ENCODE peak calls at places on chromosomes 6 and 20, in eight cellular contexts. Y, L, F, K, O, G, E and X are unnamed samples.

GRCh38 chr20:41592516-41593192 is 25.5 kb downstream of the CHD6 start:
- DNase-seq in G (no peak), Y (no peak), O (no peak), F (no peak), L (no peak), K (no peak), E (no peak), X (no peak)

GRCh38 chr6:2875840-2876207 is 27.3 kb downstream of the SERPINB9 start:
- DNase-seq in K (peak; percentile 52), F (peak; percentile 41), L (peak; percentile 47), E (peak; percentile 92), Y (peak; percentile 43), O (no peak), G (no peak), X (peak; percentile 67)

GRCh38 chr6:52640170-52640569 is 30.7 kb upstream of the TMEM14A start:
- DNase-seq in F (no peak), G (no peak), E (no peak), K (no peak), O (no peak), Y (no peak), L (no peak), X (no peak)

GRCh38 chr6:99810942-99811633 is 182.9 kb downstream of the MCHR2 start:
- DNase-seq in F (no peak), G (no peak), Y (no peak), L (no peak), O (no peak), K (no peak), E (no peak), X (no peak)

GRCh38 chr6:163001341-163001740 is 273.6 kb downstream of the PACRG start:
- DNase-seq in E (no peak), K (no peak), G (no peak), Y (no peak), L (no peak), F (no peak), O (no peak), X (no peak)

GRCh38 chr6:3749390-3749978 is 2.0 kb downstream of the PXDC1 start:
- DNase-seq in L (no peak), O (no peak), F (peak; percentile 63), K (no peak), E (peak; percentile 79), G (no peak), Y (no peak), X (peak; percentile 76)

GRCh38 chr6:161161889-161162624 is 111.8 kb downstream of the AGPAT4 start:
- DNase-seq in K (no peak), L (no peak), G (no peak), O (no peak), F (no peak), E (peak; percentile 65), Y (no peak), X (no peak)

GRCh38 chr6:149456311-149457021 is 28.3 kb downstream of the ZC3H12D start:
- DNase-seq in G (no peak), K (no peak), O (no peak), E (peak; percentile 80), F (no peak), L (no peak), Y (no peak), X (no peak)

GRCh38 chr20:20213722-20214121 is 154.2 kb upstream of the INSM1 start:
- DNase-seq in E (no peak), Y (no peak), F (no peak), G (no peak), L (no peak), K (no peak), O (no peak), X (no peak)

GRCh38 chr6:84001119-84001518 is 32.5 kb upstream of the MRAP2 start:
- DNase-seq in E (no peak), O (no peak), F (no peak), Y (no peak), G (no peak), L (no peak), K (no peak), X (no peak)

GRCh38 chr20:64102647-64103354 is 4.6 kb downstream of the NPBWR2 start:
- DNase-seq in O (no peak), L (peak; percentile 16), F (no peak), G (peak; percentile 47), Y (no peak), K (no peak), E (peak; percentile 72), X (no peak)

GRCh38 chr6:168128631-168129291 is 49.7 kb upstream of the FRMD1 start:
- DNase-seq in F (no peak), K (no peak), L (no peak), Y (no peak), G (no peak), E (peak; percentile 77), O (no peak), X (peak; percentile 75)

GRCh38 chr6:125102901-125103300 is 50.7 kb upstream of the TPD52L1 start:
- DNase-seq in K (no peak), F (no peak), G (no peak), E (no peak), L (no peak), Y (no peak), O (no peak), X (no peak)

GRCh38 chr6:75266716-75267291 is 17.8 kb downstream of the TMEM30A start:
- DNase-seq in K (no peak), L (no peak), E (no peak), Y (no peak), G (no peak), F (no peak), O (no peak), X (no peak)

GRCh38 chr20:48793776-48794175 is 34.0 kb downstream of the PREX1 start:
- DNase-seq in K (no peak), F (no peak), L (no peak), O (no peak), Y (no peak), G (no peak), E (no peak), X (no peak)

GRCh38 chr6:46491789-46492547 is 719 bp upstream of the RCAN2 start:
- DNase-seq in K (peak; percentile 44), L (peak; percentile 68), O (peak; percentile 85), G (peak; percentile 69), Y (peak; percentile 65), F (no peak), E (peak; percentile 79), X (peak; percentile 84)

GRCh38 chr6:15962449-15962764 is 166.5 kb upstream of the MYLIP start:
- DNase-seq in O (peak; percentile 14), K (no peak), E (no peak), G (no peak), L (no peak), F (no peak), Y (no peak), X (peak; percentile 46)

GRCh38 chr6:11586117-11586516 is 48.6 kb downstream of the TMEM170B start:
- DNase-seq in F (no peak), L (no peak), K (no peak), Y (no peak), O (no peak), G (no peak), E (no peak), X (no peak)

GRCh38 chr6:11586574-11586973 is 49.0 kb downstream of the TMEM170B start:
- DNase-seq in K (no peak), E (no peak), O (no peak), G (no peak), Y (no peak), F (no peak), L (no peak), X (no peak)

GRCh38 chr6:11589261-11589660 is 51.7 kb downstream of the TMEM170B start:
- DNase-seq in F (no peak), E (no peak), K (no peak), L (no peak), O (no peak), Y (no peak), G (no peak), X (no peak)

GRCh38 chr6:11584264-11584663 is 46.7 kb downstream of the TMEM170B start:
- DNase-seq in G (no peak), E (no peak), L (no peak), K (no peak), O (no peak), Y (no peak), F (no peak), X (no peak)

GRCh38 chr6:11585426-11586016 is 48.0 kb downstream of the TMEM170B start:
- DNase-seq in O (no peak), L (no peak), G (no peak), Y (no peak), E (no peak), F (no peak), K (no peak), X (no peak)
- TF ChIP-seq CTCF in O (peak; percentile 48), L (peak; percentile 73), G (peak; percentile 53), Y (peak; percentile 67), E (peak; percentile 53), F (peak; percentile 43), K (peak; percentile 61), X (peak; percentile 75)

DNA sequence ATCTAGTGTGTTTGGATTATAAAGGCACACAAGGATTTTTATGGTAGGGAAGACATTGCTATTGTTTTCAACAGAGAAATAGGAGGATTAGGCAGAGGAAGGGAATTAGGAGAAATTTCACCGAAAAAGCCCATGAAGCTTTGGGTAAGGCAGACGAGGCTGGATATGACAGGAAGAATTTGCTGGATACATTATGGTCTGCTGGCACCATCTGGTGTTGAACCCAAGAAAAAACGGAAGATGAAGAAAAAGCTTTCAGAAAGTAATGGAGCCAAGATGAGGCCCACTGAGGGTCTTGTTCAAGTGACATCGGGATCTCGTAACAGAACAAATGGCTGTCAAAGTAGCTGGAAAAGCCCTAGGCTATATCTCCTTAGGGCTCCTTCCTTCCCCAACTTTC is 56.5 kb downstream of the OR2J2 start:
- DNase-seq in Y (no peak), G (no peak), L (no peak), O (no peak), E (no peak), F (no peak), K (no peak), X (no peak)
- TF ChIP-seq CTCF in Y (no peak), G (no peak), L (no peak), O (no peak), E (no peak), F (no peak), K (no peak), X (no peak)

DNA sequence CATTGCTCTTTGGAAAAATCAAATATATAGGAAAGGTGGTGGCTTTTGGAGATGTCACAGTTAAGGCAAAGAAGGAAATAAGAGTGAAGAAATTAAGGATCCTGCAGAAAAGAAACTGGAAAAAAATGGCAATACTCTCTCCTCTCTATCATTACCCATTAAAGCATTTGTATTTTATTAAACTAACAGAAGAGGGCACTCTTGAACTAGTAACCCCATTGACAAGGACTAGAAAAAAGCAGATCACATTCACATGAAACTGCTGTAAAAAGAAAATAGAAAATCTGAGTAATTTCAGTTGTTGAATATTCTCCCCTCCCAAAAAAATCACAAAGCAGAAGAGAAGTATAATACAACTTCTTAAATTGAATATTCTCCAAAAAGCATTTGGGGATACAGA is 104.1 kb upstream of the SLC35B3 start:
- DNase-seq in E (no peak), F (no peak), G (no peak), O (no peak), K (no peak), Y (no peak), L (no peak), X (no peak)
- TF ChIP-seq CTCF in E (no peak), F (no peak), G (no peak), O (no peak), K (no peak), Y (peak; percentile 23), L (no peak), X (peak; percentile 40)

DNA sequence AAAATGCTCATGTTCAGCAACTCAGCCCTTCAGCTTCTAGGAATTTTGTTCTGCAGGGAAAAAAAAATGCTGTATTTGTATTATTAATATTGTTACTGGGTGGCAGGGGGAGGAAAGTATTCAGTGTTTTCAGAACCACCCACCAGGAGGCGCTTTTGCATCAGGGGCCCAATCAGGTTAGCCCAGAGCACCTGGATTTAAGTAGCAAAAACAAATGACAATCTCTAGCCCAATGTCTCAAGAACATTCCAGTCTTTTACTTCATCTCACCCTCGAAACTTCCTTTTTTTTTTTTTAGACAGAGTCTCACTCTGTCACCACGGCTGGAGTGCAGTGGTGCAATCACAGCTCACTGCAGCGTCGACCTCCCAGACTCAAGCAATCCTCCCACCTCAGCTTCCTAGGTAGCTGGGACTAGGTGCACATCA is 635 bp upstream of the C20orf203 start:
- DNase-seq in G (no peak), O (no peak), F (peak; percentile 52), L (no peak), E (peak; percentile 30), Y (no peak), K (peak; percentile 38), X (no peak)
- TF ChIP-seq CTCF in G (peak; percentile 77), O (no peak), F (peak; percentile 44), L (peak; percentile 61), E (peak; percentile 45), Y (peak; percentile 66), K (peak; percentile 70), X (peak; percentile 74)